ENCODE peak calls at places on chromosomes 11 and 22, in ten cellular contexts. One of them, this sample, is unnamed.

GRCh38 chr11:1397862-1398505 is 8.2 kb downstream of the BRSK2 start:
- DNase-seq in astrocyte: no peak
- DNase-seq in fibroblast of lung: no peak
- DNase-seq in mammary epithelial cell: no peak
- DNase-seq in PC-3: no peak
- DNase-seq in HCT116: no peak
- DNase-seq in GM23338: no peak
- DNase-seq in K562: no peak
- DNase-seq in neural progenitor cell: no peak
- DNase-seq in keratinocyte: no peak
- DNase-seq in this sample: no peak

GRCh38 chr22:42389137-42389536 is 43.1 kb downstream of the NFAM1 start:
- DNase-seq in astrocyte: no peak
- DNase-seq in fibroblast of lung: no peak
- DNase-seq in mammary epithelial cell: peak
- DNase-seq in PC-3: no peak
- DNase-seq in HCT116: no peak
- DNase-seq in GM23338: no peak
- DNase-seq in K562: no peak
- DNase-seq in neural progenitor cell: no peak
- DNase-seq in keratinocyte: peak
- DNase-seq in this sample: no peak

GRCh38 chr22:23514317-23515038 is 65.6 kb downstream of the IGLL1 start:
- DNase-seq in astrocyte: no peak
- DNase-seq in fibroblast of lung: no peak
- DNase-seq in mammary epithelial cell: no peak
- DNase-seq in PC-3: no peak
- DNase-seq in HCT116: no peak
- DNase-seq in GM23338: peak
- DNase-seq in K562: no peak
- DNase-seq in neural progenitor cell: no peak
- DNase-seq in keratinocyte: no peak
- DNase-seq in this sample: no peak

GRCh38 chr11:94786264-94787126 is 18.3 kb downstream of the AMOTL1 start:
- DNase-seq in astrocyte: no peak
- DNase-seq in fibroblast of lung: peak
- DNase-seq in mammary epithelial cell: no peak
- DNase-seq in PC-3: peak
- DNase-seq in HCT116: no peak
- DNase-seq in GM23338: peak
- DNase-seq in K562: peak
- DNase-seq in neural progenitor cell: peak
- DNase-seq in keratinocyte: no peak
- DNase-seq in this sample: peak

GRCh38 chr11:112465433-112466024 is 204.9 kb upstream of the PLET1 start:
- DNase-seq in astrocyte: no peak
- DNase-seq in fibroblast of lung: no peak
- DNase-seq in mammary epithelial cell: no peak
- DNase-seq in PC-3: no peak
- DNase-seq in HCT116: no peak
- DNase-seq in GM23338: no peak
- DNase-seq in K562: no peak
- DNase-seq in neural progenitor cell: no peak
- DNase-seq in keratinocyte: no peak
- DNase-seq in this sample: no peak

GRCh38 chr11:61869636-61870428 is 21.5 kb downstream of the FADS3 start:
- DNase-seq in astrocyte: no peak
- DNase-seq in fibroblast of lung: no peak
- DNase-seq in mammary epithelial cell: no peak
- DNase-seq in PC-3: no peak
- DNase-seq in HCT116: no peak
- DNase-seq in GM23338: no peak
- DNase-seq in K562: peak
- DNase-seq in neural progenitor cell: peak
- DNase-seq in keratinocyte: no peak
- DNase-seq in this sample: no peak

GRCh38 chr11:26188559-26188958 is 143.4 kb upstream of the ANO3 start:
- DNase-seq in astrocyte: no peak
- DNase-seq in fibroblast of lung: peak
- DNase-seq in mammary epithelial cell: no peak
- DNase-seq in PC-3: no peak
- DNase-seq in HCT116: no peak
- DNase-seq in GM23338: no peak
- DNase-seq in K562: no peak
- DNase-seq in neural progenitor cell: no peak
- DNase-seq in keratinocyte: no peak
- DNase-seq in this sample: peak

GRCh38 chr11:113408887-113409286 is 21.3 kb downstream of the ANKK1 start:
- DNase-seq in astrocyte: no peak
- DNase-seq in fibroblast of lung: no peak
- DNase-seq in mammary epithelial cell: no peak
- DNase-seq in PC-3: no peak
- DNase-seq in HCT116: no peak
- DNase-seq in GM23338: no peak
- DNase-seq in K562: no peak
- DNase-seq in neural progenitor cell: no peak
- DNase-seq in keratinocyte: no peak
- DNase-seq in this sample: no peak

GRCh38 chr11:23730307-23730998 is 766.4 kb upstream of the LUZP2 start:
- DNase-seq in astrocyte: no peak
- DNase-seq in fibroblast of lung: no peak
- DNase-seq in mammary epithelial cell: no peak
- DNase-seq in PC-3: no peak
- DNase-seq in HCT116: no peak
- DNase-seq in GM23338: peak
- DNase-seq in K562: peak
- DNase-seq in neural progenitor cell: no peak
- DNase-seq in keratinocyte: no peak
- DNase-seq in this sample: no peak

GRCh38 chr22:29069476-29069875 is 3.4 kb upstream of the KREMEN1 start:
- DNase-seq in astrocyte: no peak
- DNase-seq in fibroblast of lung: no peak
- DNase-seq in mammary epithelial cell: no peak
- DNase-seq in PC-3: no peak
- DNase-seq in HCT116: no peak
- DNase-seq in GM23338: no peak
- DNase-seq in K562: no peak
- DNase-seq in neural progenitor cell: no peak
- DNase-seq in keratinocyte: no peak
- DNase-seq in this sample: no peak

GRCh38 chr11:57491371-57492061 is 24.0 kb downstream of the SLC43A1 start:
- DNase-seq in astrocyte: no peak
- DNase-seq in fibroblast of lung: peak
- DNase-seq in mammary epithelial cell: no peak
- DNase-seq in PC-3: no peak
- DNase-seq in HCT116: no peak
- DNase-seq in GM23338: peak
- DNase-seq in K562: peak
- DNase-seq in neural progenitor cell: peak
- DNase-seq in keratinocyte: no peak
- DNase-seq in this sample: peak

GRCh38 chr11:61745796-61746653 is 6.4 kb upstream of the MYRF start:
- DNase-seq in astrocyte: no peak
- DNase-seq in fibroblast of lung: no peak
- DNase-seq in mammary epithelial cell: no peak
- DNase-seq in PC-3: no peak
- DNase-seq in HCT116: no peak
- DNase-seq in GM23338: no peak
- DNase-seq in K562: no peak
- DNase-seq in neural progenitor cell: no peak
- DNase-seq in keratinocyte: no peak
- DNase-seq in this sample: no peak

GRCh38 chr11:83816572-83817187 is 530.5 kb upstream of the CCDC90B start:
- DNase-seq in astrocyte: peak
- DNase-seq in fibroblast of lung: peak
- DNase-seq in mammary epithelial cell: no peak
- DNase-seq in PC-3: peak
- DNase-seq in HCT116: no peak
- DNase-seq in GM23338: peak
- DNase-seq in K562: peak
- DNase-seq in neural progenitor cell: peak
- DNase-seq in keratinocyte: no peak
- DNase-seq in this sample: peak

GRCh38 chr22:28116261-28116673 is 197.2 kb upstream of the PITPNB start:
- DNase-seq in astrocyte: peak
- DNase-seq in fibroblast of lung: peak
- DNase-seq in mammary epithelial cell: peak
- DNase-seq in PC-3: peak
- DNase-seq in HCT116: no peak
- DNase-seq in GM23338: peak
- DNase-seq in K562: no peak
- DNase-seq in neural progenitor cell: no peak
- DNase-seq in keratinocyte: peak
- DNase-seq in this sample: no peak

GRCh38 chr11:113372317-113372716 is 15.3 kb upstream of the ANKK1 start:
- DNase-seq in astrocyte: no peak
- DNase-seq in fibroblast of lung: peak
- DNase-seq in mammary epithelial cell: no peak
- DNase-seq in PC-3: no peak
- DNase-seq in HCT116: no peak
- DNase-seq in GM23338: no peak
- DNase-seq in K562: peak
- DNase-seq in neural progenitor cell: no peak
- DNase-seq in keratinocyte: no peak
- DNase-seq in this sample: no peak

DNA sequence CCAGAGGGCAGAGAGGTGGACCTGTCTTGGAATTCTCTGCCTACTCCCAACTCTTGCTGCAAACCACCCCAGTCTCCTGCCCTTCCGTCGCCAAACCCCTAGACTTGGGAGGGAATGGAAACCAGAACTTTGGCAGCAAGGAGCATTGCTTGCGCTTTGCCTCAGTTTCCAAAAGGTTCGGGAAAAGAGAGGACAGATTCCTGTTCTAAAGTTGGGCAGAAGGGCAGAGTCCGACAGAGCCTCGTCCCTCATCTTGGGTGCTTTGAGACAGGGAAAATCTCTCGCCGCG is 396 bp upstream of the ROBO3 start:
- DNase-seq in astrocyte: no peak
- DNase-seq in fibroblast of lung: no peak
- DNase-seq in mammary epithelial cell: no peak
- DNase-seq in PC-3: no peak
- DNase-seq in HCT116: no peak
- DNase-seq in GM23338: no peak
- DNase-seq in K562: no peak
- DNase-seq in neural progenitor cell: no peak
- DNase-seq in keratinocyte: no peak
- DNase-seq in this sample: no peak
- TF ChIP-seq EZH2 in astrocyte: no peak
- TF ChIP-seq EZH2 in fibroblast of lung: no peak
- TF ChIP-seq EZH2 in mammary epithelial cell: peak
- TF ChIP-seq EZH2 in PC-3: no peak
- TF ChIP-seq EZH2 in HCT116: no peak
- TF ChIP-seq EZH2 in GM23338: peak
- TF ChIP-seq EZH2 in K562: no peak
- TF ChIP-seq EZH2 in neural progenitor cell: peak
- TF ChIP-seq EZH2 in keratinocyte: peak
- TF ChIP-seq EZH2 in this sample: no peak

DNA sequence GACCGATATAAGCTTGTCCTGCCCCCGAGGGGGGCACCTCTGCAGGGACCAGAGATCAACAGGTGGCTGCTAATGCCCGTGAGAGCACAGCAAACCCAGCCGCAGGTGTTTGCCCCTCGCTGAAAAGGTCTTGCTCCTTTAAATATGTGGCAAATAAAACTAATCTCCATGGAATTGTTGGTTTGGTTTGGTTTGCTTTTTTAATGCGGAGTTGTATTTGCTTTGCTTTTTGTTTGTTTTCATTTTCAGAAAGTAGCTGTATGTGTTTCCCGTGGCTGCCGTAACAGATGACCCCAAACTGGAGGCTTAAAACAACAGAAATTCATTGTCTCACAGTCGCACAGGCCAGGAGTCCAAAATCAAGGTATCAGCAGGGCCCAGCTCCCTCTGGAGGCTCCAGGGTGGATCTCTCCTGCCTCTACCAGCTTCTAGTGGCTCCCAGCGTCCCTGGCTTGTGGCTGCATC is 93.0 kb downstream of the CELSR1 start:
- DNase-seq in astrocyte: no peak
- DNase-seq in fibroblast of lung: no peak
- DNase-seq in mammary epithelial cell: no peak
- DNase-seq in PC-3: no peak
- DNase-seq in HCT116: no peak
- DNase-seq in GM23338: peak
- DNase-seq in K562: no peak
- DNase-seq in neural progenitor cell: no peak
- DNase-seq in keratinocyte: no peak
- DNase-seq in this sample: no peak
- TF ChIP-seq CTCF in astrocyte: no peak
- TF ChIP-seq CTCF in fibroblast of lung: no peak
- TF ChIP-seq CTCF in mammary epithelial cell: no peak
- TF ChIP-seq CTCF in PC-3: peak
- TF ChIP-seq CTCF in HCT116: no peak
- TF ChIP-seq CTCF in GM23338: peak
- TF ChIP-seq CTCF in K562: no peak
- TF ChIP-seq CTCF in neural progenitor cell: no peak
- TF ChIP-seq CTCF in keratinocyte: no peak
- TF ChIP-seq CTCF in this sample: no peak

DNA sequence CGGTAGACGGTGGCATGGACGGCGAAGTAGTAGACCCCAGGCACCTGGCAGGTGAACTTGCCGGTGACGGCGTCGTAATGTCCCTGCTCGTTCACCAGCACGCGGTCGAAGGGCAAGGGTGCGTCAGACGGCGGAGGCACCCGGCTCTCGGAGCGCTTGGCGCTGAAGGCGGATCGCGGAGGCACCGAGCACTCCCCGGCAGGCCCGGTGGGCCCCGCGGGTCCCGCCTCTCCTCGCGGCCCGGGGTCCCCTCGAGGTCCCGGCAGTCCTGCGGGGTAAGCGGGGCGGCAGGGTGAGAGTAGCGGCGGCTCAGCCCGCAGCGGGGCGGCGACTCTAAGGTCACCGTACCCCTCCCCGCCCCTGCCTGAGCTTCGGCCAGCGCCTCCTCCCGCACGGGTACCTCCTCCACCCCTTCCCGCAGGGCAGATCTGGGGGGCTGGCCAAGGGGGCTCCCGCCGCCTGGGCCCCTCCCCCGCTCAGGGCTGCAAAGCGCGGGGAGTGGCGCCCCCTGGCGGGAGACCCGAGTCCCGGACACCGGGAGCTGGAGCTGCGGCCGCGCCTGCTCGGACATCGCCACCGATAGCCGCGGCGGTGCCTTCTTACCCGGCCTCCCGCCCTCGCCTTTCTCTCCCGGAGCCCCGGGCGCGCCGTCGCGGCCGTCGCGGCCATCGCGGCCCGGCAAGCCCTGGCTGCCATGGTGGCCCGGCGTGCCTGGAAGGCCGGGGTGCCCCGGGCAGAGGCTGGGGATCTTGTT is 925 bp downstream of the C1QTNF5 start:
- DNase-seq in astrocyte: no peak
- DNase-seq in fibroblast of lung: peak
- DNase-seq in mammary epithelial cell: no peak
- DNase-seq in PC-3: peak
- DNase-seq in HCT116: no peak
- DNase-seq in GM23338: peak
- DNase-seq in K562: peak
- DNase-seq in neural progenitor cell: peak
- DNase-seq in keratinocyte: no peak
- DNase-seq in this sample: peak
- TF ChIP-seq EZH2 in astrocyte: no peak
- TF ChIP-seq EZH2 in fibroblast of lung: no peak
- TF ChIP-seq EZH2 in mammary epithelial cell: no peak
- TF ChIP-seq EZH2 in PC-3: no peak
- TF ChIP-seq EZH2 in HCT116: no peak
- TF ChIP-seq EZH2 in GM23338: no peak
- TF ChIP-seq EZH2 in K562: no peak
- TF ChIP-seq EZH2 in neural progenitor cell: peak
- TF ChIP-seq EZH2 in keratinocyte: no peak
- TF ChIP-seq EZH2 in this sample: peak

GRCh38 chr11:63909621-63910506 is 7.1 kb downstream of the RCOR2 start:
- DNase-seq in astrocyte: no peak
- DNase-seq in fibroblast of lung: peak
- DNase-seq in mammary epithelial cell: no peak
- DNase-seq in PC-3: no peak
- DNase-seq in HCT116: no peak
- DNase-seq in GM23338: peak
- DNase-seq in K562: no peak
- DNase-seq in neural progenitor cell: peak
- DNase-seq in keratinocyte: no peak
- DNase-seq in this sample: no peak
- TF ChIP-seq CTCF in astrocyte: no peak
- TF ChIP-seq CTCF in fibroblast of lung: no peak
- TF ChIP-seq CTCF in mammary epithelial cell: no peak
- TF ChIP-seq CTCF in PC-3: no peak
- TF ChIP-seq CTCF in HCT116: no peak
- TF ChIP-seq CTCF in GM23338: no peak
- TF ChIP-seq CTCF in K562: no peak
- TF ChIP-seq CTCF in neural progenitor cell: no peak
- TF ChIP-seq CTCF in keratinocyte: no peak
- TF ChIP-seq CTCF in this sample: no peak